ENCODE peak calls at places on chromosomes 12 and 14, in nine cellular contexts. S is testis; D is IMR-90; P is CD8-positive, alpha-beta memory T cell; N is A673; K is sigmoid colon; E is ovary; M is RWPE2; Z is body of pancreas. I is an unnamed sample. For H3K4me1, the result is how much of the 10 kb centered on the place peaks cover.

GRCh38 chr14:86481105-86481504 is 951.2 kb downstream of the FLRT2 start:
- DNase-seq in S (no peak), D (peak), P (no peak), N (no peak), K (no peak), E (no peak), M (no peak), Z (no peak), I (no peak)

GRCh38 chr12:39372929-39373328 is 70.0 kb downstream of the KIF21A start:
- DNase-seq in S (no peak), D (no peak), P (no peak), N (no peak), K (no peak), E (no peak), M (no peak), Z (no peak), I (peak)

GRCh38 chr12:114328292-114328691 is 77.7 kb downstream of the TBX5 start:
- DNase-seq in S (no peak), D (no peak), P (no peak), N (no peak), K (no peak), E (no peak), M (no peak), Z (no peak), I (no peak)

GRCh38 chr12:47741340-47741703 is 16.0 kb upstream of the ENDOU start:
- DNase-seq in S (peak), D (no peak), P (peak), N (peak), K (peak), E (peak), M (peak), Z (peak), I (peak)

GRCh38 chr12:53492830-53493609 is 6.2 kb downstream of the MAP3K12 start:
- DNase-seq in S (peak), D (peak), P (peak), N (peak), K (peak), E (peak), M (peak), Z (peak), I (peak)

GRCh38 chr12:10722502-10722904 is 620 bp downstream of the YBX3 start:
- DNase-seq in S (peak), D (peak), P (peak), N (no peak), K (peak), E (peak), M (peak), Z (peak), I (peak)

GRCh38 chr12:13342971-13343370 is 146.4 kb downstream of the EMP1 start:
- DNase-seq in S (no peak), D (no peak), P (no peak), N (no peak), K (no peak), E (no peak), M (no peak), Z (no peak), I (no peak)

GRCh38 chr12:28172434-28173030 is 17.7 kb upstream of the CCDC91 start:
- DNase-seq in S (peak), D (peak), P (no peak), N (peak), K (no peak), E (no peak), M (no peak), Z (peak), I (peak)

GRCh38 chr12:121815221-121815620 is 11.4 kb downstream of the SETD1B start:
- DNase-seq in S (no peak), D (no peak), P (no peak), N (no peak), K (no peak), E (no peak), M (no peak), Z (no peak), I (no peak)

GRCh38 chr12:91778091-91778819 is 367.4 kb downstream of the BTG1 start:
- DNase-seq in S (no peak), D (peak), P (no peak), N (peak), K (no peak), E (no peak), M (no peak), Z (no peak), I (no peak)

GRCh38 chr12:3715999-3716398 is 36.9 kb downstream of the CRACR2A start:
- DNase-seq in S (no peak), D (no peak), P (no peak), N (no peak), K (no peak), E (no peak), M (no peak), Z (no peak), I (no peak)

GRCh38 chr12:52380271-52380694 is 5.2 kb downstream of the KRT84 start:
- DNase-seq in S (peak), D (no peak), P (no peak), N (peak), K (no peak), E (no peak), M (no peak), Z (peak), I (peak)

GRCh38 chr12:93090768-93091172 is 161.7 kb upstream of the EEA1 start:
- DNase-seq in S (no peak), D (peak), P (no peak), N (no peak), K (no peak), E (no peak), M (no peak), Z (no peak), I (no peak)

GRCh38 chr12:3046441-3047200 is 30.6 kb upstream of the TSPAN9 start:
- DNase-seq in S (no peak), D (no peak), P (no peak), N (no peak), K (no peak), E (no peak), M (no peak), Z (no peak), I (no peak)

GRCh38 chr12:124231980-124232653 is 62.8 kb upstream of the RFLNA start:
- DNase-seq in S (no peak), D (no peak), P (no peak), N (no peak), K (no peak), E (no peak), M (no peak), Z (no peak), I (peak)

GRCh38 chr12:66744956-66745383 is 66.1 kb upstream of the GRIP1 start:
- DNase-seq in S (no peak), D (no peak), P (no peak), N (peak), K (no peak), E (no peak), M (no peak), Z (no peak), I (no peak)

GRCh38 chr14:92475451-92476187 is 38.0 kb upstream of the RIN3 start:
- DNase-seq in S (peak), D (no peak), P (no peak), N (no peak), K (peak), E (peak), M (no peak), Z (no peak), I (no peak)

GRCh38 chr12:32151081-32151480 is 44.4 kb downstream of the BICD1 start:
- DNase-seq in S (no peak), D (no peak), P (no peak), N (no peak), K (no peak), E (no peak), M (no peak), Z (no peak), I (no peak)

GRCh38 chr12:122459211-122459610 is 36.7 kb upstream of the CLIP1 start:
- DNase-seq in S (no peak), D (no peak), P (no peak), N (no peak), K (peak), E (no peak), M (peak), Z (no peak), I (no peak)

GRCh38 chr14:100488057-100488456 is 99.2 kb downstream of the BEGAIN start:
- DNase-seq in S (peak), D (no peak), P (no peak), N (no peak), K (no peak), E (no peak), M (no peak), Z (no peak), I (no peak)

GRCh38 chr12:56521209-56521589 is 421 bp upstream of the RBMS2 start:
- DNase-seq in S (no peak), D (no peak), P (no peak), N (no peak), K (peak), E (peak), M (no peak), Z (no peak), I (no peak)

GRCh38 chr14:22221508-22221907 is 367.5 kb downstream of the DAD1 start:
- DNase-seq in S (no peak), D (peak), P (no peak), N (peak), K (no peak), E (no peak), M (no peak), Z (no peak), I (no peak)

GRCh38 chr12:54701940-54702592 is 53.9 kb upstream of the DCD start:
- DNase-seq in S (no peak), D (peak), P (no peak), N (peak), K (no peak), E (no peak), M (no peak), Z (no peak), I (peak)

GRCh38 chr14:74882103-74882920 is 596 bp downstream of the DLST start:
- DNase-seq in S (peak), D (peak), P (peak), N (peak), K (peak), E (peak), M (no peak), Z (peak), I (peak)

GRCh38 chr14:99393059-99393655 is 87.5 kb downstream of the SETD3 start:
- DNase-seq in S (peak), D (peak), P (no peak), N (peak), K (no peak), E (no peak), M (no peak), Z (peak), I (peak)

GRCh38 chr12:31773223-31773750 is 44.5 kb upstream of the AMN1 start:
- DNase-seq in S (no peak), D (no peak), P (no peak), N (no peak), K (no peak), E (no peak), M (no peak), Z (no peak), I (no peak)

GRCh38 chr12:83140135-83140534 is 453.4 kb downstream of the TMTC2 start:
- DNase-seq in S (no peak), D (no peak), P (peak), N (no peak), K (no peak), E (no peak), M (no peak), Z (no peak), I (no peak)

GRCh38 chr12:123126294-123127144 is 24.4 kb downstream of the PITPNM2 start:
- DNase-seq in S (no peak), D (peak), P (no peak), N (peak), K (peak), E (peak), M (peak), Z (no peak), I (no peak)

GRCh38 chr12:32671930-32672785 is 6.9 kb upstream of the DNM1L start:
- DNase-seq in S (peak), D (peak), P (no peak), N (peak), K (no peak), E (peak), M (no peak), Z (peak), I (peak)

GRCh38 chr14:91755560-91755959 is 23.7 kb upstream of the CATSPERB start:
- DNase-seq in S (no peak), D (peak), P (no peak), N (no peak), K (no peak), E (no peak), M (no peak), Z (no peak), I (peak)

GRCh38 chr12:125687403-125687802 is 622.2 kb downstream of the AACS start:
- DNase-seq in S (no peak), D (no peak), P (no peak), N (no peak), K (no peak), E (no peak), M (no peak), Z (no peak), I (no peak)

GRCh38 chr14:96554315-96554910 is 52.2 kb downstream of the PAPOLA start:
- DNase-seq in S (no peak), D (no peak), P (no peak), N (no peak), K (no peak), E (no peak), M (no peak), Z (no peak), I (no peak)

GRCh38 chr14:85414142-85414541 is 115.8 kb upstream of the FLRT2 start:
- DNase-seq in S (no peak), D (no peak), P (no peak), N (no peak), K (no peak), E (no peak), M (no peak), Z (no peak), I (no peak)

GRCh38 chr12:74365178-74365964 is 172.3 kb upstream of the ATXN7L3B start:
- DNase-seq in S (peak), D (peak), P (no peak), N (peak), K (no peak), E (peak), M (no peak), Z (peak), I (peak)

GRCh38 chr12:24230061-24230460 is 280.6 kb upstream of the SOX5 start:
- DNase-seq in S (no peak), D (no peak), P (no peak), N (peak), K (no peak), E (no peak), M (no peak), Z (no peak), I (no peak)

GRCh38 chr12:103807561-103808238 is 33.3 kb downstream of the NT5DC3 start:
- DNase-seq in S (no peak), D (no peak), P (no peak), N (no peak), K (peak), E (no peak), M (no peak), Z (no peak), I (peak)
- H3K4me1 ChIP-seq in S (under half), D (under half), P (under half), N (under half), K (half or more), E (under half), M (under half), Z (under half), I (under half)

GRCh38 chr12:116266631-116267349 is 10.7 kb downstream of the MED13L start:
- DNase-seq in S (no peak), D (peak), P (no peak), N (no peak), K (no peak), E (no peak), M (no peak), Z (no peak), I (peak)
- H3K4me1 ChIP-seq in S (under half), D (under half), P (half or more), N (half or more), K (half or more), E (under half), M (under half), Z (half or more), I (under half)

DNA sequence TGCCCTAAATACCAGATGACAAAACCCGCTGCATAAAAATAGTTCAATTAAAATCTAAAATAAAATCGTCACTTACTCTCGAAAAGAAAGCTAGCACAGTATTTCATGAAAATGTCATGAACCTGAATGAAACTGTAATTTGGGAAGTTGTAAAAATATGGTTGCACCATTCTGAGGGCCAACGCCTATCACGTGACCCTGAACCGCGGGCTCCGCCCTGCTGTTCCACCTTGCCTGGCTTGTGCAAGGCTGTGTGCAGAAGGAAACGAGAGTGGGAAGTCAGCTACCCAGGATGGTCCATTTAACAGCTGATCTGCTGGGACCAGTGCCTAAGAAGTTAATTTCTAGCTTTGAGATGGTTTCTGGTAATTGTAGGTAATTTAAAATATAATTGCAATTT is 91.7 kb upstream of the BMP4 start:
- DNase-seq in S (no peak), D (no peak), P (no peak), N (no peak), K (no peak), E (no peak), M (no peak), Z (no peak), I (no peak)
- H3K4me1 ChIP-seq in S (under half), D (under half), P (under half), N (under half), K (under half), E (under half), M (under half), Z (under half), I (under half)

GRCh38 chr12:133156125-133156690 is 25.1 kb upstream of the ZNF268 start:
- DNase-seq in S (no peak), D (no peak), P (no peak), N (no peak), K (no peak), E (no peak), M (no peak), Z (no peak), I (no peak)
- H3K4me1 ChIP-seq in S (under half), D (under half), P (under half), N (under half), K (under half), E (under half), M (under half), Z (under half), I (under half)

GRCh38 chr14:59349154-59349772 is 115.9 kb downstream of the GPR135 start:
- DNase-seq in S (no peak), D (no peak), P (no peak), N (no peak), K (no peak), E (no peak), M (no peak), Z (no peak), I (no peak)
- H3K4me1 ChIP-seq in S (under half), D (under half), P (under half), N (under half), K (half or more), E (under half), M (under half), Z (under half), I (under half)

DNA sequence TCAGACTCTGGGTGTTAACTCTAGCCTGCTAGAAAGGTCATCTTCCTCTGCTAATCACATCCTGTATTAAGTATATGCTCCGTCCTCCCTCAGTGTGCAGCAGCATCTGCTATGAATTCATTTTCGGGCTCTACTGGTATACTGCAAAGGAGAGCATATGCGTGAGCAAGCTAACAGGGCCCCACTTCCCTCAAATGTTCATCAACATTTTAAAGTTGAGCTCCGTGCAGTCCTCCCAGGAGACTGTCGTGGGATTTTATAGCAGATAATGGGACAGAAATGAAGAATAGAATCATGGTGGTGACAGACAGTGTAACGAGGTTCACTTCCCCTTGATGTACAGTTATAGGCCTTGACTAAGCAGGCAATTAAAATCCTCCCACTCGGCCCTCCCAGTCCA is 131.7 kb downstream of the PLXNC1 start:
- DNase-seq in S (no peak), D (no peak), P (no peak), N (no peak), K (no peak), E (no peak), M (no peak), Z (no peak), I (no peak)
- H3K4me1 ChIP-seq in S (under half), D (under half), P (under half), N (under half), K (under half), E (under half), M (under half), Z (under half), I (under half)

DNA sequence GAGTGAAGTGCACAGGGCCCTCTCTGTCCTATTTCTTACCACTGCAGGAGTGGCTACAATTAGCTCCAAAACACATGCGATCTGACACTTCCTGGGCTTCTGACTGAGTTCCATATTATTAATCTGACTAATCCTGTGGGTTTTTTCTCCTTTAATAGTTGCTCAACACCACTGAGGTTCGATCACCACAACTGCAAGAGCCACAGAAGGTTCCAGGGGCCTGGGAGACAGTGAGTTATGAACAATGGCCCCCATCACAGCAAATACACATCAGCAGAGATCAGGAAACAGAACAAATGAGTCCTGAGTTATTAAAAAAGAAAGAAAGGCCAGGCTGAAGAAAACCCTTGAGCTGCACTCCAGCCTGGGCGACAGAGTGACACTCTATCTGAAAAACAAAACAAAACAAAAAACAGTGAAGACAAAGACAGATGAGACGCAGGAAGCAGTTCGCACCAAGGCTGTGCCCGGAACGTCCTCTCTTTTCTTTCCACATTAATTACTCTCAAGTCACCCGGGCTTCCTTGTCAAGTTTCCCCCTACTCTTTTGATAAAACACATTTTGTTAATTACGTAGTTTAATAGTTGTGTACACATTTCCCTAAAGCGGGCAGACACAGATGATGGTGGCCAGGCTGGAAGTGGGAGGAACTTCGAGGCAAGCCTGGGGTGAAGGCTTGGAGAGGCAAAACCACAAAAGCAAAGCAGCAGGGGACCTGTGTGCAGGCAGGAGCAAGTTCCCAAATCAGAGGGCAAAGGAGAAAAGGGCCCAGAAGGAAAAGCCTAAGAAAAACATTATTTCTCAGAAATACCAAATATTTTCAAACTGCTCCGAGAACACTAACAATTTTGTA is 42.7 kb downstream of the CDC42BPB start:
- DNase-seq in S (no peak), D (peak), P (no peak), N (peak), K (no peak), E (no peak), M (peak), Z (no peak), I (no peak)
- H3K4me1 ChIP-seq in S (half or more), D (under half), P (under half), N (under half), K (under half), E (under half), M (under half), Z (under half), I (under half)

GRCh38 chr14:105023144-105023543 is 2.3 kb upstream of the CDCA4 start:
- DNase-seq in S (no peak), D (no peak), P (no peak), N (peak), K (no peak), E (no peak), M (no peak), Z (no peak), I (no peak)

GRCh38 chr14:105026789-105027563 is 6.1 kb upstream of the CDCA4 start:
- DNase-seq in S (no peak), D (peak), P (no peak), N (peak), K (no peak), E (no peak), M (no peak), Z (no peak), I (no peak)

GRCh38 chr14:105026033-105026785 is 5.3 kb upstream of the CDCA4 start:
- DNase-seq in S (no peak), D (peak), P (no peak), N (no peak), K (no peak), E (no peak), M (no peak), Z (no peak), I (no peak)

GRCh38 chr14:105023791-105024480 is 3.1 kb upstream of the CDCA4 start:
- DNase-seq in S (no peak), D (peak), P (no peak), N (no peak), K (no peak), E (no peak), M (no peak), Z (no peak), I (no peak)

GRCh38 chr14:105025429-105025828 is 4.5 kb upstream of the CDCA4 start:
- DNase-seq in S (no peak), D (no peak), P (no peak), N (no peak), K (no peak), E (no peak), M (no peak), Z (no peak), I (no peak)
- H3K4me1 ChIP-seq in S (under half), D (under half), P (under half), N (under half), K (under half), E (under half), M (half or more), Z (under half), I (under half)